ENCODE peak calls at places on chromosomes 1 and 21, in eight cellular contexts. X, D, M, J, Y, I, Q and V are unnamed samples.

GRCh38 chr1:226542623-226543103 is 5.9 kb upstream of the STUM start:
- DNase-seq in J (no peak), D (peak; percentile 90), I (no peak), X (no peak), Y (no peak), M (no peak), Q (no peak), V (no peak)

GRCh38 chr21:17732306-17732705 is 86.8 kb downstream of the C21orf91 start:
- DNase-seq in I (peak; percentile 5), J (no peak), X (peak; percentile 30), Y (no peak), D (no peak), M (no peak), Q (no peak), V (no peak)

GRCh38 chr1:43639990-43640794 is 9.8 kb upstream of the KDM4A start:
- DNase-seq in Q (no peak), Y (no peak), X (no peak), J (no peak), I (no peak), D (no peak), M (no peak), V (no peak)

GRCh38 chr1:116769561-116769977 is 15.3 kb downstream of the CD2 start:
- DNase-seq in Y (no peak), J (no peak), Q (no peak), X (peak; percentile 78), D (no peak), I (no peak), M (no peak), V (no peak)

GRCh38 chr1:54808443-54809207 is 7.5 kb upstream of the TTC22 start:
- DNase-seq in I (no peak), D (no peak), M (no peak), Y (no peak), Q (no peak), J (peak; percentile 75), X (no peak), V (no peak)

GRCh38 chr1:82994866-82995370 is 1004.0 kb downstream of the TTLL7 start:
- DNase-seq in D (no peak), Q (no peak), M (no peak), I (no peak), Y (no peak), X (no peak), J (no peak), V (no peak)

GRCh38 chr1:156627313-156627880 is 8.2 kb downstream of the HAPLN2 start:
- DNase-seq in Y (no peak), M (no peak), D (no peak), J (peak; percentile 85), X (peak; percentile 37), Q (no peak), I (peak; percentile 47), V (no peak)

GRCh38 chr1:213049232-213049631 is 1.8 kb upstream of the RPS6KC1 start:
- DNase-seq in J (no peak), X (no peak), Y (no peak), Q (no peak), M (no peak), D (no peak), I (no peak), V (no peak)

GRCh38 chr1:234753979-234754378 is 144.0 kb upstream of the IRF2BP2 start:
- DNase-seq in I (no peak), Q (no peak), X (no peak), D (no peak), M (no peak), J (no peak), Y (no peak), V (no peak)

GRCh38 chr1:59718064-59718988 is 96.4 kb upstream of the HOOK1 start:
- DNase-seq in J (no peak), M (no peak), I (no peak), D (no peak), Y (no peak), X (peak; percentile 39), Q (no peak), V (no peak)

GRCh38 chr1:165057956-165058355 is 298.6 kb downstream of the LMX1A start:
- DNase-seq in Y (no peak), M (no peak), X (no peak), J (no peak), Q (no peak), I (no peak), D (no peak), V (no peak)

GRCh38 chr1:33836911-33837310 is 27.0 kb upstream of the HMGB4 start:
- DNase-seq in X (peak; percentile 74), Y (no peak), M (no peak), D (no peak), Q (no peak), J (no peak), I (no peak), V (no peak)

GRCh38 chr1:224488806-224489584 is 54.4 kb upstream of the WDR26 start:
- DNase-seq in I (peak; percentile 71), Q (no peak), Y (no peak), D (no peak), X (peak; percentile 48), J (no peak), M (no peak), V (no peak)

GRCh38 chr1:116302281-116302680 is 70.8 kb upstream of the ATP1A1 start:
- DNase-seq in Q (no peak), D (no peak), Y (no peak), X (no peak), I (no peak), M (no peak), J (no peak), V (no peak)

GRCh38 chr1:8152731-8153702 is 126.9 kb upstream of the ERRFI1 start:
- DNase-seq in Q (no peak), J (no peak), M (no peak), X (no peak), D (no peak), I (no peak), Y (no peak), V (no peak)

GRCh38 chr1:35932158-35932636 is 1.3 kb downstream of the AGO3 start:
- DNase-seq in I (no peak), Q (no peak), J (no peak), X (no peak), Y (no peak), M (no peak), D (no peak), V (no peak)

GRCh38 chr1:202618387-202619022 is 91.7 kb downstream of the SYT2 start:
- DNase-seq in I (peak; percentile 68), M (no peak), J (peak; percentile 59), Y (no peak), D (no peak), X (peak; percentile 84), Q (no peak), V (no peak)

GRCh38 chr1:2874207-2875165 is 73.0 kb upstream of the TTC34 start:
- DNase-seq in I (no peak), Q (no peak), D (no peak), Y (no peak), J (no peak), M (no peak), X (no peak), V (peak; percentile 28)

GRCh38 chr1:14855278-14855677 is 256.8 kb downstream of the KAZN start:
- DNase-seq in Q (no peak), J (no peak), Y (no peak), M (no peak), D (no peak), X (no peak), I (no peak), V (no peak)

GRCh38 chr1:213244664-213245091 is 193.6 kb downstream of the RPS6KC1 start:
- DNase-seq in I (peak; percentile 65), M (peak; percentile 33), Y (no peak), X (peak; percentile 35), D (peak; percentile 30), Q (peak; percentile 49), J (peak; percentile 53), V (no peak)

GRCh38 chr1:10992864-10993263 is 19.6 kb upstream of the TARDBP start:
- DNase-seq in J (no peak), M (no peak), I (no peak), Q (no peak), D (no peak), Y (no peak), X (no peak), V (no peak)

DNA sequence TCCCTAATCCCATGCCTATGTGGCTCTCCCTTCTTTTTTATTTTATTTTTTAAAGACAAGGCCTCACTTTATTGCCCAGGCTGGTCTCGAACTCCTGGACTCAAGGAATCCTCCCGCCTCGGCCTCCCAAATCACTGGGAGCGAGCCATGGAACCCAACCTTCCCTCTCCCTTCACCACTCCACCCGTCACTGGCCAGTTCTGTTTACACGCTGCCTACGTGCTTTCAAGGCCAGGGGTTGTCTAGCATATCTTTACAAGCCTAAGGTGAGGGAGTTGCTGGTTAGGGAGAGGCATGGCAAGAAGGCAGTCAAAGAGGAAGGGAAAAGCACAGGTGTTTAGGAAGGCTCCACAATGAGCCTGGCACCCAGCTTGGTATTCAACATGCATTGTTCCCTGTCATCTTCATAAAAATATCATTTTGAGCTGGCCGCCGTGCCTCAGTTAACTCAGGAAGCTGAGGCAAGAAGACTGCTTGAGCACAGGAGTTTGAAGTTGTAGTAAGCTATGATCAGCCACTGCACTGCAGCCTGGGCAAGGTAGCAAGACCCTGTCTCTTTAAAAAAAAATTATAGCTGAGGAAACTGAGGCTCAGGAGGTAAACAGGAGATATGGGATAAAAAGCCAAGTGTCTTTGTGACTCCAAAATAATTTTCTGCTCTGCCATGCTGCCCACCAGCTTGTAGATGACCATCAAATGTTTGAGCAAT is 1.1 kb downstream of the RHBDL2 start:
- DNase-seq in J (no peak), Y (no peak), M (no peak), I (no peak), Q (no peak), X (no peak), D (no peak), V (no peak)
- H3K4me3 ChIP-seq in J (no peak overlapping the region), Y (peak overlapping the region; percentile 50), M (no peak overlapping the region), I (no peak overlapping the region), Q (no peak overlapping the region), X (no peak overlapping the region), D (no peak overlapping the region), V (no peak overlapping the region)

GRCh38 chr1:109485001-109485400 is 1.3 kb downstream of the ATXN7L2 start:
- DNase-seq in X (no peak), J (no peak), I (no peak), D (no peak), Y (no peak), M (no peak), Q (no peak), V (no peak)
- H3K4me3 ChIP-seq in X (peak overlapping the region; percentile 77), J (peak overlapping the region; percentile 82), I (peak overlapping the region; percentile 59), D (peak overlapping the region; percentile 82), Y (no peak overlapping the region), M (peak overlapping the region; percentile 85), Q (peak overlapping the region; percentile 79), V (peak overlapping the region; percentile 94)

DNA sequence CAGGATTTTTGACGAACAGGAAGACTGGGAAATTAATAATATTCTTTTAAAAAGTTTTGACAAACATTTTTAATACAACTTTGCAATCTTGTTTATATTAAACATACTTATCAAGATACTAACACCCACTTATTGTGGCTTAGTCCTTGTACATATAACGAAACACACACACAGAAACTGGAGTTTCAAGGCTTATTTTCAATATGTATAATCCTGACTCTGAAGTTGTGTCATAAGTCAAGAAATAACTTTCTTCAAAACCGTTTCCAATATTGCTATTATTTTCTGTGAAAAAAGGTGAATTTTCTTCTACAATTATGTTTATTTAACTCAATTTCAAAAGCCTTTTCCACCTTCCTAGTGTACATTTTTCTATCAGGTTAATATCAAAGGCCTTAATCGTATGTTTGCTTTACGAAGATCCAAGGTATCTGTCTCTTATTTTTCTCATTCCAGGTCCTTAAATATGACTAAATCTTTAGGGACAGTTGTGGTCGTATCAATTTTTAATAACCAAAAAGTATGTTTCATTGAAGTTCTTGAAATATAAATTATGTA is 1.8 kb downstream of the CDKN2C start:
- DNase-seq in I (no peak), Q (no peak), M (no peak), X (no peak), J (no peak), Y (no peak), D (no peak), V (no peak)
- H3K4me3 ChIP-seq in I (no peak overlapping the region), Q (peak overlapping the region; percentile 85), M (peak overlapping the region; percentile 12), X (peak overlapping the region; percentile 98), J (no peak overlapping the region), Y (peak overlapping the region; percentile 73), D (peak overlapping the region; percentile 85), V (peak overlapping the region; percentile 86)

GRCh38 chr1:16067127-16067768 is 6.2 kb downstream of the FAM131C start:
- DNase-seq in M (no peak), D (peak; percentile 48), Y (no peak), J (peak; percentile 80), Q (peak; percentile 63), I (peak; percentile 6), X (peak; percentile 31), V (no peak)
- H3K4me3 ChIP-seq in M (no peak overlapping the region), D (no peak overlapping the region), Y (no peak overlapping the region), J (no peak overlapping the region), Q (no peak overlapping the region), I (no peak overlapping the region), X (no peak overlapping the region), V (no peak overlapping the region)